ENCODE peak calls at places on chromosome 11, in five cellular contexts. V is stimulated activated CD4-positive, alpha-beta T cell treated with anti-CD3 and anti-CD28 coated beads, Interleukin-4, amount 100 ng/mL, for 1 hour; E is stimulated activated CD8-positive, alpha-beta memory T cell treated with anti-CD3 and anti-CD28 coated beads, Interleukin-4, amount 100 ng/mL, for 1 hour; Q is NCI-H2171; J is SW480. D is an unnamed sample.

GRCh38 chr11:4748435-4748834 is 21.3 kb downstream of the OR51F1 start:
- DNase-seq in Q (no peak), V (no peak), E (no peak), J (no peak), D (no peak)

GRCh38 chr11:111530091-111530490 is 10.4 kb upstream of the LAYN start:
- DNase-seq in J (no peak), E (no peak), Q (no peak), V (no peak), D (no peak)

GRCh38 chr11:64542172-64543125 is 48.6 kb upstream of the SLC22A12 start:
- DNase-seq in J (no peak), V (no peak), E (no peak), Q (no peak), D (no peak)

GRCh38 chr11:62146476-62147200 is 22.8 kb downstream of the INCENP start:
- DNase-seq in J (no peak), V (no peak), Q (no peak), E (no peak), D (no peak)

GRCh38 chr11:74320538-74320937 is 9.1 kb upstream of the P4HA3 start:
- DNase-seq in J (no peak), E (no peak), Q (no peak), V (no peak), D (no peak)

GRCh38 chr11:35281169-35281591 is 138.2 kb downstream of the SLC1A2 start:
- DNase-seq in Q (no peak), V (no peak), J (no peak), E (no peak), D (no peak)

GRCh38 chr11:65036931-65037330 is 4.1 kb upstream of the SAC3D1 start:
- DNase-seq in E (no peak), J (no peak), Q (no peak), V (no peak), D (no peak)

GRCh38 chr11:124870430-124870829 is 5.2 kb downstream of the ROBO3 start:
- DNase-seq in V (no peak), J (no peak), Q (no peak), E (no peak), D (no peak)

GRCh38 chr11:2579315-2580060 is 120.3 kb downstream of the KCNQ1OT1 start:
- DNase-seq in Q (no peak), E (no peak), V (peak), J (no peak), D (peak)

GRCh38 chr11:74276581-74276980 is 34.9 kb downstream of the P4HA3 start:
- DNase-seq in Q (no peak), V (no peak), J (no peak), E (no peak), D (no peak)

GRCh38 chr11:36569095-36569494 is 1.3 kb downstream of the RAG1 start:
- DNase-seq in J (no peak), V (no peak), E (no peak), Q (no peak), D (no peak)

GRCh38 chr11:64258356-64258755 is 7.0 kb downstream of the PLCB3 start:
- DNase-seq in V (no peak), Q (no peak), J (no peak), E (no peak), D (no peak)

GRCh38 chr11:72626637-72626936 is 47.6 kb downstream of the PDE2A start:
- DNase-seq in J (no peak), Q (no peak), V (no peak), E (no peak), D (no peak)

GRCh38 chr11:128328955-128329551 is 258.3 kb downstream of the ETS1 start:
- DNase-seq in J (no peak), E (no peak), V (no peak), Q (no peak), D (no peak)

GRCh38 chr11:116895053-116895757 is 57.8 kb upstream of the APOA1 start:
- DNase-seq in V (peak), J (no peak), E (no peak), Q (no peak), D (no peak)

GRCh38 chr11:28701760-28702449 is 593.7 kb downstream of the METTL15 start:
- DNase-seq in E (no peak), V (no peak), J (peak), Q (no peak), D (no peak)

GRCh38 chr11:561148-562003 is 606 bp downstream of the RASSF7 start:
- DNase-seq in J (peak), E (no peak), V (no peak), Q (no peak), D (no peak)

GRCh38 chr11:3638513-3638912 is 3.3 kb downstream of the ART5 start:
- DNase-seq in V (no peak), Q (no peak), J (no peak), E (no peak), D (no peak)

GRCh38 chr11:119318240-119319135 is 1.6 kb upstream of the MCAM start:
- DNase-seq in J (no peak), V (no peak), Q (no peak), E (no peak), D (no peak)

GRCh38 chr11:13215157-13215556 is 62.4 kb upstream of the BMAL1 start:
- DNase-seq in Q (no peak), V (no peak), E (no peak), J (peak), D (no peak)

GRCh38 chr11:45161252-45162063 is 15.0 kb downstream of the PRDM11 start:
- DNase-seq in J (no peak), V (no peak), E (no peak), Q (no peak), D (no peak)

GRCh38 chr11:83063073-83063754 is 8.5 kb downstream of the RAB30 start:
- DNase-seq in V (no peak), J (no peak), E (no peak), Q (no peak), D (no peak)

GRCh38 chr11:61056566-61056965 is 45.7 kb upstream of the CD5 start:
- DNase-seq in J (no peak), Q (no peak), V (no peak), E (no peak), D (no peak)

GRCh38 chr11:76801736-76802135 is 18.6 kb downstream of the TSKU start:
- DNase-seq in E (no peak), J (no peak), Q (no peak), V (no peak), D (no peak)

GRCh38 chr11:68298659-68299516 is 13.5 kb upstream of the LRP5 start:
- DNase-seq in J (peak), V (no peak), Q (no peak), E (no peak), D (no peak)

GRCh38 chr11:130780437-130780836 is 135.8 kb downstream of the SNX19 start:
- DNase-seq in E (no peak), Q (no peak), V (no peak), J (no peak), D (no peak)

GRCh38 chr11:105181100-105181499 is 41.5 kb upstream of the CARD18 start:
- DNase-seq in E (no peak), J (no peak), Q (no peak), V (no peak), D (no peak)

GRCh38 chr11:31959711-31960110 is 131.2 kb upstream of the RCN1 start:
- DNase-seq in Q (no peak), V (no peak), J (no peak), E (no peak), D (no peak)

GRCh38 chr11:70176940-70177689 is 26.0 kb upstream of the FADD start:
- DNase-seq in V (peak), Q (no peak), E (no peak), J (no peak), D (no peak)

GRCh38 chr11:47395225-47396048 is 13.0 kb upstream of the SLC39A13 start:
- DNase-seq in J (no peak), V (no peak), Q (no peak), E (no peak), D (no peak)

GRCh38 chr11:79441159-79441875 is 487 bp upstream of the TENM4 start:
- DNase-seq in E (no peak), Q (no peak), J (no peak), V (no peak), D (peak)

GRCh38 chr11:64864473-64865285 is 13.7 kb downstream of the EHD1 start:
- DNase-seq in E (no peak), V (peak), Q (no peak), J (no peak), D (peak)

GRCh38 chr11:67027483-67027930 is 4.6 kb downstream of the SYT12 start:
- DNase-seq in V (no peak), Q (no peak), E (no peak), J (no peak), D (no peak)

GRCh38 chr11:47904048-47904447 is 55.9 kb upstream of the NUP160 start:
- DNase-seq in Q (no peak), J (no peak), E (no peak), V (no peak), D (no peak)

GRCh38 chr11:120657306-120658070 is 145.9 kb downstream of the GRIK4 start:
- DNase-seq in V (no peak), J (no peak), E (no peak), Q (no peak), D (no peak)

GRCh38 chr11:32643526-32643925 is 59.9 kb downstream of the EIF3M start:
- DNase-seq in V (no peak), Q (no peak), J (peak), E (no peak), D (no peak)

D was measured in ascending aorta.